ENCODE peak calls at places on chromosome 17, in seven cellular contexts. I, Y, B, N, S, J and G are unnamed samples.

GRCh38 chr17:65231662-65232335 is 94.6 kb downstream of the RGS9 start:
- DNase-seq in N (peak; percentile 67), I (peak; percentile 92), S (peak; percentile 82), Y (no peak), J (peak; percentile 63), B (peak; percentile 76), G (peak; percentile 9)

GRCh38 chr17:30920282-30920681 is 1.5 kb upstream of the ADAP2 start:
- DNase-seq in I (peak; percentile 52), S (no peak), B (no peak), Y (no peak), J (no peak), N (no peak), G (no peak)

GRCh38 chr17:41308918-41309359 is at the start of gene KRTAP16-1:
- DNase-seq in I (no peak), N (no peak), S (no peak), Y (peak; percentile 42), B (no peak), J (no peak), G (no peak)

GRCh38 chr17:79803997-79804855 is 7.3 kb upstream of the CBX8 start:
- DNase-seq in B (no peak), I (no peak), J (no peak), S (no peak), N (no peak), Y (no peak), G (no peak)

GRCh38 chr17:53092072-53092471 is 730.7 kb upstream of the KIF2B start:
- DNase-seq in Y (no peak), S (no peak), N (no peak), J (no peak), I (no peak), B (no peak), G (no peak)

GRCh38 chr17:76292567-76292966 is 15.5 kb downstream of the QRICH2 start:
- DNase-seq in Y (no peak), B (no peak), J (no peak), I (no peak), N (no peak), S (no peak), G (no peak)

GRCh38 chr17:74900208-74900607 is 6.8 kb upstream of the FADS6 start:
- DNase-seq in Y (no peak), I (no peak), B (no peak), N (no peak), S (no peak), J (no peak), G (no peak)

GRCh38 chr17:44044092-44044491 is 22.4 kb downstream of the LSM12 start:
- DNase-seq in I (peak; percentile 78), N (no peak), S (no peak), B (no peak), Y (no peak), J (no peak), G (no peak)

GRCh38 chr17:66549731-66550207 is 247.4 kb downstream of the PRKCA start:
- DNase-seq in I (peak; percentile 77), Y (no peak), S (peak; percentile 31), J (peak; percentile 49), N (no peak), B (peak; percentile 80), G (no peak)

GRCh38 chr17:82394296-82394695 is 22.7 kb downstream of the UTS2R start:
- DNase-seq in S (no peak), J (no peak), N (no peak), I (no peak), Y (no peak), B (no peak), G (no peak)

GRCh38 chr17:22411185-22411784 is 719.0 kb downstream of the KCNJ18 start:
- DNase-seq in N (no peak), S (no peak), Y (no peak), I (no peak), J (no peak), B (no peak), G (no peak)

GRCh38 chr17:30594223-30594952 is 117.2 kb downstream of the GOSR1 start:
- DNase-seq in I (no peak), J (no peak), Y (no peak), N (no peak), B (no peak), S (no peak), G (no peak)

GRCh38 chr17:63275318-63275967 is 170.7 kb downstream of the CYB561 start:
- DNase-seq in I (peak; percentile 99), N (no peak), J (peak; percentile 97), S (peak; percentile 64), Y (no peak), B (peak; percentile 80), G (no peak)

GRCh38 chr17:81025756-81026155 is 9.2 kb upstream of the BAIAP2 start:
- DNase-seq in J (no peak), S (no peak), I (no peak), Y (no peak), B (no peak), N (no peak), G (no peak)

GRCh38 chr17:39715375-39716072 is 14.8 kb downstream of the MIEN1 start:
- DNase-seq in S (no peak), N (no peak), Y (no peak), B (no peak), I (no peak), J (no peak), G (no peak)

GRCh38 chr17:54947396-54947795 is 21.1 kb downstream of the COX11 start:
- DNase-seq in B (no peak), J (no peak), N (no peak), S (no peak), I (no peak), Y (no peak), G (no peak)

GRCh38 chr17:285751-286422 is 66.7 kb downstream of the RPH3AL start:
- DNase-seq in N (no peak), Y (no peak), S (no peak), J (no peak), B (no peak), I (no peak), G (no peak)

GRCh38 chr17:43740541-43740940 is 18.1 kb downstream of the SOST start:
- DNase-seq in Y (no peak), J (no peak), S (no peak), N (no peak), I (peak; percentile 70), B (no peak), G (no peak)

GRCh38 chr17:66495035-66495434 is 192.6 kb downstream of the PRKCA start:
- DNase-seq in B (no peak), Y (no peak), N (no peak), S (no peak), I (no peak), J (no peak), G (no peak)

GRCh38 chr17:62780951-62781350 is 27.2 kb downstream of the MARCHF10 start:
- DNase-seq in J (no peak), S (no peak), B (no peak), I (peak; percentile 50), N (no peak), Y (no peak), G (no peak)

GRCh38 chr17:45440161-45440859 is 7.6 kb upstream of the ARHGAP27 start:
- DNase-seq in N (no peak), S (no peak), Y (no peak), J (no peak), I (no peak), B (no peak), G (no peak)

GRCh38 chr17:32275060-32276042 is 9.7 kb downstream of the RHBDL3 start:
- DNase-seq in B (peak; percentile 51), J (peak; percentile 13), S (peak; percentile 93), Y (no peak), I (peak; percentile 85), N (peak; percentile 17), G (no peak)

GRCh38 chr17:61770043-61770442 is 93.3 kb downstream of the BRIP1 start:
- DNase-seq in J (no peak), S (no peak), I (peak; percentile 86), B (no peak), Y (no peak), N (no peak), G (no peak)

GRCh38 chr17:76969598-76970172 is 101.5 kb downstream of the MGAT5B start:
- DNase-seq in I (no peak), Y (no peak), B (no peak), N (peak; percentile 75), S (peak; percentile 6), J (no peak), G (no peak)

GRCh38 chr17:67390006-67390645 is 13.0 kb downstream of the PITPNC1 start:
- DNase-seq in S (no peak), Y (no peak), N (no peak), B (no peak), I (no peak), J (no peak), G (no peak)

GRCh38 chr17:40417258-40417608 is 463 bp downstream of the TOP2A start:
- DNase-seq in I (peak; percentile 44), Y (no peak), S (no peak), N (no peak), B (no peak), J (peak; percentile 40), G (peak; percentile 25)

GRCh38 chr17:33990943-33991706 is 264.0 kb upstream of the CCL2 start:
- DNase-seq in Y (no peak), N (no peak), J (peak; percentile 6), S (no peak), I (no peak), B (no peak), G (no peak)

GRCh38 chr17:78577296-78577695 is at the start of gene DNAH17:
- DNase-seq in I (no peak), S (no peak), Y (no peak), N (no peak), J (no peak), B (no peak), G (no peak)

GRCh38 chr17:41278176-41278955 is 2.9 kb downstream of the KRTAP9-7 start:
- DNase-seq in B (no peak), S (no peak), I (peak; percentile 23), Y (no peak), J (no peak), N (no peak), G (no peak)

GRCh38 chr17:45436161-45436560 is 3.5 kb upstream of the ARHGAP27 start:
- DNase-seq in S (no peak), J (no peak), N (no peak), I (no peak), B (no peak), Y (no peak), G (no peak)

GRCh38 chr17:38577244-38577643 is 28.5 kb downstream of the SRCIN1 start:
- DNase-seq in B (no peak), N (no peak), Y (no peak), J (no peak), I (no peak), S (no peak), G (no peak)

GRCh38 chr17:62656446-62656845 is 29.0 kb downstream of the MRC2 start:
- DNase-seq in Y (no peak), I (no peak), N (no peak), J (no peak), S (no peak), B (no peak), G (no peak)

GRCh38 chr17:3732171-3732570 is 8.5 kb downstream of the HASPIN start:
- DNase-seq in I (no peak), J (no peak), S (no peak), Y (no peak), N (no peak), B (no peak), G (no peak)

GRCh38 chr17:20989991-20990855 is 52.6 kb downstream of the USP22 start:
- DNase-seq in N (no peak), J (no peak), S (no peak), Y (no peak), B (no peak), I (no peak), G (no peak)

GRCh38 chr17:61387511-61388305 is 11.9 kb upstream of the TBX2 start:
- DNase-seq in J (no peak), S (no peak), N (no peak), Y (no peak), B (no peak), I (no peak), G (no peak)

GRCh38 chr17:74118504-74118903 is 85.0 kb upstream of the RPL38 start:
- DNase-seq in N (no peak), J (no peak), S (no peak), I (no peak), Y (no peak), B (no peak), G (no peak)

GRCh38 chr17:48624544-48625501 is 1.3 kb downstream of the HOXB9 start:
- DNase-seq in J (no peak), Y (no peak), B (no peak), S (no peak), I (no peak), N (peak; percentile 30), G (no peak)

GRCh38 chr17:520447-521167 is 168.0 kb upstream of the RPH3AL start:
- DNase-seq in N (no peak), S (no peak), Y (no peak), I (no peak), B (no peak), J (no peak), G (no peak)